ENCODE peak calls at places on chromosomes 7 and 10, in five cellular contexts. W is heart left ventricle; V is activated T-cell treated with anti-CD3 and anti-CD28 coated beads, Interleukin-2, amount 50 U/mL, for 72 hours; P is skeletal muscle cell; M is CD8-positive, alpha-beta memory T cell. Q is an unnamed sample.

GRCh38 chr10:96271017-96271815 is at the start of gene BLNK:
- DNase-seq in M (no peak), W (peak; percentile 32), P (no peak), V (no peak), Q (no peak)

GRCh38 chr7:150400779-150401423 is 21.8 kb downstream of the ZNF775 start:
- DNase-seq in W (no peak), M (no peak), V (no peak), P (no peak), Q (no peak)

GRCh38 chr10:110498982-110499795 is 1.5 kb downstream of the DUSP5 start:
- DNase-seq in W (peak; percentile 45), V (peak; percentile 51), P (peak; percentile 47), M (peak; percentile 5), Q (peak; percentile 68)

GRCh38 chr7:158237672-158238335 is 349.8 kb downstream of the PTPRN2 start:
- DNase-seq in P (no peak), V (no peak), M (no peak), W (no peak), Q (no peak)

GRCh38 chr7:20797174-20798080 is 10.7 kb upstream of the SP8 start:
- DNase-seq in P (no peak), V (no peak), M (no peak), W (no peak), Q (peak; percentile 28)

GRCh38 chr10:47029181-47029971 is 118.1 kb downstream of the PTPN20 start:
- DNase-seq in W (peak; percentile 7), M (no peak), V (no peak), P (no peak), Q (no peak)

GRCh38 chr10:13871087-13871486 is 284.3 kb downstream of the PRPF18 start:
- DNase-seq in P (no peak), W (no peak), M (no peak), V (no peak), Q (no peak)

GRCh38 chr10:99544322-99544721 is 11.6 kb downstream of the NKX2-3 start:
- DNase-seq in P (no peak), M (no peak), W (no peak), V (no peak), Q (no peak)

GRCh38 chr7:157604661-157605381 is 268.0 kb downstream of the DNAJB6 start:
- DNase-seq in P (no peak), W (no peak), V (no peak), M (no peak), Q (no peak)

GRCh38 chr7:28725045-28725630 is 233.0 kb downstream of the TRIL start:
- DNase-seq in W (no peak), M (no peak), P (no peak), V (no peak), Q (no peak)

GRCh38 chr10:5089869-5090268 is 4.3 kb upstream of the AKR1C3 start:
- DNase-seq in V (peak; percentile 4), W (no peak), M (no peak), P (no peak), Q (peak; percentile 8)

Q was measured in activated CD8-positive, alpha-beta T cell treated with anti-CD3 and anti-CD28 coated beads for 36 hours.